ENCODE peak calls at places on chromosomes 11 and 22, in six cellular contexts. One of them, this sample, is unnamed.

GRCh38 chr11:134062255-134063030 is 6.4 kb upstream of the JAM3 start:
- DNase-seq in IMR-90: no peak
- DNase-seq in fibroblast of lung: peak
- DNase-seq in HepG2: no peak
- DNase-seq in Peyer's patch: no peak
- DNase-seq in right cardiac atrium: no peak
- DNase-seq in this sample: no peak

GRCh38 chr11:6626971-6627761 is 7.9 kb upstream of the TPP1 start:
- DNase-seq in fibroblast of lung: no peak
- DNase-seq in right cardiac atrium: no peak
- DNase-seq in Peyer's patch: no peak
- DNase-seq in HepG2: no peak
- DNase-seq in IMR-90: no peak
- DNase-seq in this sample: no peak

GRCh38 chr11:122937978-122938377 is 43.7 kb downstream of the BSX start:
- DNase-seq in IMR-90: no peak
- DNase-seq in fibroblast of lung: no peak
- DNase-seq in HepG2: no peak
- DNase-seq in right cardiac atrium: no peak
- DNase-seq in Peyer's patch: no peak
- DNase-seq in this sample: no peak

GRCh38 chr22:44428941-44429615 is 69.0 kb downstream of the RTL6 start:
- DNase-seq in fibroblast of lung: no peak
- DNase-seq in Peyer's patch: no peak
- DNase-seq in HepG2: no peak
- DNase-seq in IMR-90: no peak
- DNase-seq in right cardiac atrium: no peak
- DNase-seq in this sample: peak

GRCh38 chr11:86228967-86229330 is 15.6 kb upstream of the EED start:
- DNase-seq in right cardiac atrium: no peak
- DNase-seq in HepG2: no peak
- DNase-seq in Peyer's patch: no peak
- DNase-seq in IMR-90: no peak
- DNase-seq in fibroblast of lung: no peak
- DNase-seq in this sample: no peak

GRCh38 chr11:61021661-61022212 is 50.3 kb downstream of the CD6 start:
- DNase-seq in Peyer's patch: peak
- DNase-seq in IMR-90: no peak
- DNase-seq in fibroblast of lung: no peak
- DNase-seq in right cardiac atrium: peak
- DNase-seq in HepG2: no peak
- DNase-seq in this sample: peak

GRCh38 chr11:110349109-110349996 is 52.9 kb upstream of the RDX start:
- DNase-seq in HepG2: no peak
- DNase-seq in right cardiac atrium: no peak
- DNase-seq in fibroblast of lung: peak
- DNase-seq in Peyer's patch: no peak
- DNase-seq in IMR-90: no peak
- DNase-seq in this sample: no peak

GRCh38 chr11:32960553-32961164 is 55.0 kb upstream of the DEPDC7 start:
- DNase-seq in right cardiac atrium: no peak
- DNase-seq in fibroblast of lung: peak
- DNase-seq in HepG2: peak
- DNase-seq in IMR-90: peak
- DNase-seq in Peyer's patch: no peak
- DNase-seq in this sample: no peak

GRCh38 chr11:61680622-61681191 is 516 bp downstream of the DAGLA start:
- DNase-seq in IMR-90: no peak
- DNase-seq in HepG2: no peak
- DNase-seq in Peyer's patch: no peak
- DNase-seq in right cardiac atrium: no peak
- DNase-seq in fibroblast of lung: no peak
- DNase-seq in this sample: no peak

GRCh38 chr11:86559311-86559945 is 113.0 kb downstream of the ME3 start:
- DNase-seq in IMR-90: peak
- DNase-seq in fibroblast of lung: peak
- DNase-seq in right cardiac atrium: peak
- DNase-seq in HepG2: no peak
- DNase-seq in Peyer's patch: no peak
- DNase-seq in this sample: no peak

GRCh38 chr11:113256431-113257227 is 57.8 kb upstream of the TTC12 start:
- DNase-seq in Peyer's patch: no peak
- DNase-seq in right cardiac atrium: no peak
- DNase-seq in fibroblast of lung: peak
- DNase-seq in HepG2: no peak
- DNase-seq in IMR-90: no peak
- DNase-seq in this sample: no peak

DNA sequence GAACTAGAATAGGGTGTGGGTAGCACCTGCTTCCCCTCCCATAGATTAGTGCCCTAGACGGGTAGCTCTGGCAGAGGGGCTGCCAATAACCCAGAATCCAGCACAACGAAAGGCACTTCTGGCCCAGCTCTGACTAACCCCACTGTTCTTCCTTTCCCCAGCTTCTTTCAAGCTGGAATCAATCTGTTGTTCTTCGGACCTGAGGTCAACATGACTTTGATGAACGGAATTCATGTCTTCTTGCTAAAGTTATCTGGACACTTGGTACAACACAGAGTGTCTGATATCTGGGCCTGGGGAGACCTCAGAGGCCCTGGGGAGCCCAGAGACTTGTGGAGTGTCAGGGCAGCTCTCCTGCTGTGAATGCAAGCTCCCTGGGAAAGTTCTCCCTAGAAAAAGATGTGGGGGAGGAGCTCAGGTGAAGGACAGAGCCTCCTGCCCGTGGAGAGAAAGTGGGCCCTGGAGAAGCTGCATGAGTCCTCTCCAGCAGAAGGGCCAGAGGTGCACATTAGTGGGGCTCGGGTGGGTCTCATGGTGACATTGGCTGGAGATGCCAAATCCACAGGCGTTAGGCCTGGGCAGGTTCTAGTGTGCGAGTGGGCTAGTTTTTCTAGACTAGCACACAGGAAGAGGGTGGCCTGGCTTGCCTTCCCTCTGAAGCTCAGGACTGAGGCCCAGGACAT is 6.3 kb downstream of the KCNJ11 start:
- DNase-seq in right cardiac atrium: no peak
- DNase-seq in IMR-90: peak
- DNase-seq in Peyer's patch: no peak
- DNase-seq in HepG2: no peak
- DNase-seq in fibroblast of lung: peak
- DNase-seq in this sample: no peak
- H3K27ac ChIP-seq in right cardiac atrium: no peak
- H3K27ac ChIP-seq in IMR-90: no peak
- H3K27ac ChIP-seq in Peyer's patch: no peak
- H3K27ac ChIP-seq in HepG2: no peak
- H3K27ac ChIP-seq in fibroblast of lung: no peak
- H3K27ac ChIP-seq in this sample: no peak

GRCh38 chr22:32849501-32849900 is 48.0 kb downstream of the TIMP3 start:
- DNase-seq in HepG2: no peak
- DNase-seq in fibroblast of lung: no peak
- DNase-seq in Peyer's patch: no peak
- DNase-seq in IMR-90: no peak
- DNase-seq in right cardiac atrium: peak
- DNase-seq in this sample: no peak

GRCh38 chr22:32848226-32848625 is 46.7 kb downstream of the TIMP3 start:
- DNase-seq in right cardiac atrium: no peak
- DNase-seq in Peyer's patch: no peak
- DNase-seq in fibroblast of lung: no peak
- DNase-seq in HepG2: no peak
- DNase-seq in IMR-90: no peak
- DNase-seq in this sample: no peak

GRCh38 chr22:32850157-32850556 is 48.7 kb downstream of the TIMP3 start:
- DNase-seq in right cardiac atrium: no peak
- DNase-seq in fibroblast of lung: no peak
- DNase-seq in Peyer's patch: no peak
- DNase-seq in IMR-90: no peak
- DNase-seq in HepG2: no peak
- DNase-seq in this sample: no peak

GRCh38 chr22:32852346-32853251 is 51.1 kb downstream of the TIMP3 start:
- DNase-seq in fibroblast of lung: no peak
- DNase-seq in right cardiac atrium: peak
- DNase-seq in HepG2: no peak
- DNase-seq in Peyer's patch: no peak
- DNase-seq in IMR-90: no peak
- DNase-seq in this sample: no peak

GRCh38 chr22:32850591-32851517 is 49.3 kb downstream of the TIMP3 start:
- DNase-seq in right cardiac atrium: peak
- DNase-seq in HepG2: no peak
- DNase-seq in Peyer's patch: no peak
- DNase-seq in fibroblast of lung: no peak
- DNase-seq in IMR-90: no peak
- DNase-seq in this sample: no peak
- H3K27ac ChIP-seq in right cardiac atrium: peak
- H3K27ac ChIP-seq in HepG2: no peak
- H3K27ac ChIP-seq in Peyer's patch: peak
- H3K27ac ChIP-seq in fibroblast of lung: no peak
- H3K27ac ChIP-seq in IMR-90: no peak
- H3K27ac ChIP-seq in this sample: peak

GRCh38 chr22:45502215-45503070 is at the start of gene FBLN1:
- DNase-seq in HepG2: peak
- DNase-seq in IMR-90: no peak
- DNase-seq in right cardiac atrium: peak
- DNase-seq in fibroblast of lung: peak
- DNase-seq in Peyer's patch: no peak
- DNase-seq in this sample: peak
- H3K27ac ChIP-seq in HepG2: peak
- H3K27ac ChIP-seq in IMR-90: peak
- H3K27ac ChIP-seq in right cardiac atrium: peak
- H3K27ac ChIP-seq in fibroblast of lung: peak
- H3K27ac ChIP-seq in Peyer's patch: peak
- H3K27ac ChIP-seq in this sample: peak

DNA sequence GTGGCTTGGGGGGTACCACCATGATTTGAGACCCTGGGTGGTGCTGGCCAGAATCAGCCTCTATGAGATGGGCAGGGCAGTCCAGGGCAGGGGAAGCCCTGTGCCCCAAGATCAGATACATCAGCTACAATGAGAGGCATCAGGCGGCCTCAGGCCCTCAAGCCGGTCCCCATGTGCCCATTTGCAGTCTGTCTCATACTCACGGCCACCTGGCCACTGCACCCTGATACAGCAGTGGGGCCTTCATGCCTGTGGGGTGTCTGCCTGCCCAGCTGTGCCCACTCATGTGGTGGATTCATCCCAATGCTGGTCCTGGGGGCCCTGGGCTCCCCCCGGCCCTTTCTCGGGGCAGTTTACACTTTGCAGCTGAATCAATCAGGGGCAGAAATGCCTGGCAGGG is 42.4 kb upstream of the KCNQ1OT1 start:
- DNase-seq in right cardiac atrium: peak
- DNase-seq in IMR-90: no peak
- DNase-seq in HepG2: no peak
- DNase-seq in Peyer's patch: no peak
- DNase-seq in fibroblast of lung: no peak
- DNase-seq in this sample: peak
- H3K27ac ChIP-seq in right cardiac atrium: no peak
- H3K27ac ChIP-seq in IMR-90: peak
- H3K27ac ChIP-seq in HepG2: no peak
- H3K27ac ChIP-seq in Peyer's patch: no peak
- H3K27ac ChIP-seq in fibroblast of lung: no peak
- H3K27ac ChIP-seq in this sample: peak

GRCh38 chr22:38174626-38175025 is 7.0 kb downstream of the PLA2G6 start:
- DNase-seq in HepG2: no peak
- DNase-seq in right cardiac atrium: peak
- DNase-seq in Peyer's patch: no peak
- DNase-seq in fibroblast of lung: no peak
- DNase-seq in IMR-90: no peak
- DNase-seq in this sample: no peak

GRCh38 chr22:38177044-38177443 is 4.6 kb downstream of the PLA2G6 start:
- DNase-seq in Peyer's patch: no peak
- DNase-seq in IMR-90: no peak
- DNase-seq in HepG2: no peak
- DNase-seq in right cardiac atrium: peak
- DNase-seq in fibroblast of lung: no peak
- DNase-seq in this sample: peak

GRCh38 chr22:38176170-38176741 is 5.4 kb downstream of the PLA2G6 start:
- DNase-seq in right cardiac atrium: peak
- DNase-seq in Peyer's patch: no peak
- DNase-seq in fibroblast of lung: peak
- DNase-seq in IMR-90: peak
- DNase-seq in HepG2: no peak
- DNase-seq in this sample: peak

GRCh38 chr22:38173156-38173906 is 8.3 kb downstream of the PLA2G6 start:
- DNase-seq in IMR-90: no peak
- DNase-seq in HepG2: no peak
- DNase-seq in right cardiac atrium: no peak
- DNase-seq in fibroblast of lung: no peak
- DNase-seq in Peyer's patch: no peak
- DNase-seq in this sample: no peak

DNA sequence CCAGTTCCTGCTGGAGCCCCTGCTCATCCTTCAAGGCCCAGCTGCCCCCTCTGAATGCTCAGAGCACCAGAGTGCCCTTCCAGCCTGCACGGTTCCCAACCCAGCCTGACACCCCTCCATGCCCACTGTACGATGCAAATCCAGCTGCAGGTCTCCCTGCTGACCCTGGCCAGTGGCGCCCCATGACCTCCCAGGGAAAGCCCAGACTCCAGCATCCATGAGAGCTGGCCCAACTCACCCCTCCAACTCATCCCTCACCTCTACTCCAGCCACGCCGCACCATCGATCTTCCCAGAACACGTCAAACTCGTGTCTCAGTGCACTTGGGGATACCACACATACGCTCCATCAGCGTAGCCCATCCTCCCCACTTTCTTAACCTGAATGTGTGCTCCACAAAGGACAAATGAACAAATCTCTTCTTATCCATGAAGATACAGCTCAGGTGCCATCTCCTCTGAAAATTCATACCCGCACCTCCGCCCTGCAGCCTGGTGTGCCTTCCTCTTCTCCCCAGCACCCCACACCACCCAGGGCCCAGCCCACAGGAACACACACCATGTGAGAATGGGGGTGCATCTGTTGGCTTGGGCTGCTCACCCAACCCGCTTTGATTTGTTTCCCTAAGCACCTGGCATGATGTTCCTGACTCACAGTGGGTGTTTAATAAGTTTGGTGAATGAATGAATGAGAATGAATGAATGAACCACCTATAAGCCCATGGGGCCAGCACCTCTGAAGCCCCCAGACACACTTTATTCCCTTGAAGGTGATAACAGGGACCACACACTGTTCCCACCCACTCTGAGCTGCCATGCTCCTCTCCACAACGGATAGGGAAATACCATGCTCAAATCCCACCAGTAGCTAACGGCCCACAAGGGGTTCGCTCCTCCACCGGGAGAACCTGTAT is 6.2 kb downstream of the PLA2G6 start:
- DNase-seq in IMR-90: no peak
- DNase-seq in HepG2: no peak
- DNase-seq in fibroblast of lung: no peak
- DNase-seq in Peyer's patch: no peak
- DNase-seq in right cardiac atrium: peak
- DNase-seq in this sample: no peak
- H3K27ac ChIP-seq in IMR-90: peak
- H3K27ac ChIP-seq in HepG2: no peak
- H3K27ac ChIP-seq in fibroblast of lung: peak
- H3K27ac ChIP-seq in Peyer's patch: peak
- H3K27ac ChIP-seq in right cardiac atrium: peak
- H3K27ac ChIP-seq in this sample: peak

DNA sequence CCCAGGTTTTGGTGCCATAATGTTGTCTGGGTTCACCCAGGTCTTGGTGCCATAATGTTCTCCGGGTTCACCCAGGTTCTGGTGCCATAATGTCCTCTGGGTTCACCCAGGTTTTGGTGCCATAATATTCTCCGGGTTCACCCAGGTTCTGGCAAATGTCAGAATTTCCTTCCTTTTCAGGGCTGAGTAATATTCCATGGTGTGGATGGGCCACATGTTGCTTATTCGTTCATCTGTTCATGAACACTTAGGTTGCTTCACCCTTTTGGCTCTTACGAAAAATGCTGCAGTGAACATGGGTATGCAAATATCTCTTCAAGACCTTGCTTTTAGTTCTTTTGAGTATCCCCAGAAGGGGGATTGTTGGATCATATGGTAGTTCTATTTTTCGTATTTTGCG is 15.1 kb upstream of the GRAMD4 start:
- DNase-seq in right cardiac atrium: no peak
- DNase-seq in IMR-90: no peak
- DNase-seq in Peyer's patch: no peak
- DNase-seq in fibroblast of lung: no peak
- DNase-seq in HepG2: no peak
- DNase-seq in this sample: no peak
- H3K27ac ChIP-seq in right cardiac atrium: no peak
- H3K27ac ChIP-seq in IMR-90: no peak
- H3K27ac ChIP-seq in Peyer's patch: no peak
- H3K27ac ChIP-seq in fibroblast of lung: no peak
- H3K27ac ChIP-seq in HepG2: no peak
- H3K27ac ChIP-seq in this sample: no peak